ENCODE peak calls at places on chromosomes 6 and 20, in four cellular contexts. C is pancreas, P is brain microvascular endothelial cell, X is WERI-Rb-1. T is an unnamed sample. For H3K27me3, the result is how much of the 10 kb centered on the place peaks cover.

GRCh38 chr6:63560806-63561672 is 11.2 kb upstream of the LOC128125822 start:
- DNase-seq in C (no peak), P (no peak), X (no peak), T (no peak)

GRCh38 chr6:41494212-41495115 is 51.7 kb upstream of the FOXP4 start:
- DNase-seq in C (no peak), P (no peak), X (peak), T (no peak)

GRCh38 chr20:13243826-13244376 is 22.8 kb downstream of the ISM1 start:
- DNase-seq in C (no peak), P (peak), X (no peak), T (no peak)

GRCh38 chr6:145904878-145905277 is 59.3 kb downstream of the SHPRH start:
- DNase-seq in C (peak), P (no peak), X (no peak), T (no peak)

GRCh38 chr6:33075568-33076405 is at the start of gene HLA-DPB1:
- DNase-seq in C (no peak), P (peak), X (no peak), T (no peak)

GRCh38 chr6:17846762-17847161 is 140.0 kb upstream of the NUP153 start:
- DNase-seq in C (no peak), P (no peak), X (no peak), T (no peak)

GRCh38 chr6:106339334-106340029 is 13.9 kb upstream of the ATG5 start:
- DNase-seq in C (peak), P (peak), X (peak), T (peak)

GRCh38 chr20:32945710-32946221 is 58.5 kb downstream of the SUN5 start:
- DNase-seq in C (no peak), P (peak), X (no peak), T (no peak)

GRCh38 chr20:20503788-20504528 is 136.1 kb downstream of the INSM1 start:
- DNase-seq in C (no peak), P (no peak), X (no peak), T (no peak)

GRCh38 chr20:32359633-32360332 is 1.7 kb downstream of the ASXL1 start:
- DNase-seq in C (no peak), P (peak), X (no peak), T (no peak)

GRCh38 chr20:63579017-63579705 is 5.1 kb upstream of the HELZ2 start:
- DNase-seq in C (no peak), P (no peak), X (no peak), T (no peak)

GRCh38 chr20:54794874-54795273 is 319.5 kb downstream of the DOK5 start:
- DNase-seq in C (no peak), P (no peak), X (no peak), T (no peak)

GRCh38 chr6:158938811-158939254 is 61.2 kb downstream of the RSPH3 start:
- DNase-seq in C (no peak), P (peak), X (no peak), T (peak)

GRCh38 chr20:25145131-25145530 is 50.4 kb upstream of the ENTPD6 start:
- DNase-seq in C (no peak), P (no peak), X (no peak), T (no peak)

GRCh38 chr20:31678389-31679356 is 41.0 kb downstream of the COX4I2 start:
- DNase-seq in C (no peak), P (peak), X (peak), T (no peak)

GRCh38 chr6:37366910-37367309 is 13.1 kb downstream of the RNF8 start:
- DNase-seq in C (no peak), P (no peak), X (no peak), T (no peak)

GRCh38 chr20:63942250-63943006 is 13.8 kb downstream of the UCKL1 start:
- DNase-seq in C (no peak), P (no peak), X (peak), T (peak)

GRCh38 chr6:146444195-146444594 is 99.4 kb upstream of the RAB32 start:
- DNase-seq in C (no peak), P (no peak), X (no peak), T (no peak)

GRCh38 chr6:1285589-1286340 is 26.1 kb upstream of the FOXQ1 start:
- DNase-seq in C (no peak), P (peak), X (no peak), T (no peak)

GRCh38 chr6:129184808-129185366 is 301.9 kb downstream of the LAMA2 start:
- DNase-seq in C (no peak), P (no peak), X (no peak), T (no peak)

GRCh38 chr20:63134201-63134612 is 81.7 kb downstream of the YTHDF1 start:
- DNase-seq in C (no peak), P (no peak), X (no peak), T (no peak)

GRCh38 chr20:36760647-36761046 is 12.9 kb downstream of the DSN1 start:
- DNase-seq in C (no peak), P (no peak), X (no peak), T (no peak)

GRCh38 chr6:56963793-56964192 is 8.9 kb downstream of the BEND6 start:
- DNase-seq in C (no peak), P (no peak), X (no peak), T (no peak)

GRCh38 chr6:157649311-157650260 is 173.5 kb upstream of the SNX9 start:
- DNase-seq in C (no peak), P (no peak), X (no peak), T (no peak)

GRCh38 chr6:6665505-6665904 is 77.0 kb downstream of the LY86 start:
- DNase-seq in C (no peak), P (no peak), X (peak), T (no peak)

DNA sequence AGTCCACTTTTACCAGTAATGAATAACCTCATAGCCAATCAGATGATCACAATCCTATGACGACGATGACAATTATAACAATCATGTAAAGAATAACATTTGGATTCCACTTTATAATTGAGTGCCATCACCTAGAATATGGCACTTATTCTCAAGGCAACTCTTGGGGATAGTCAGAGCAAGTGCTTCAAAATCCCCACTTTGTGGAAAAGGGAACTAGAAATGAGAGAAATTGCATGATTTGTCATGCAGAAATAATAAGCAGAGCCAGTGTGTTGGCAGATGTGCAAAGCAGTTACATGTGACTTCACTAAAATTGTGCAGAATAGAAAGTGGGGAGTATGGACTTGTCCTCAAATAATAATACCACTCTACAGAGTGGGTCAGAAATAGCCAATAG is 41.3 kb downstream of the FRK start:
- DNase-seq in C (no peak), P (no peak), X (no peak), T (no peak)
- H3K27ac ChIP-seq in C (no peak), P (no peak), X (no peak), T (no peak)

DNA sequence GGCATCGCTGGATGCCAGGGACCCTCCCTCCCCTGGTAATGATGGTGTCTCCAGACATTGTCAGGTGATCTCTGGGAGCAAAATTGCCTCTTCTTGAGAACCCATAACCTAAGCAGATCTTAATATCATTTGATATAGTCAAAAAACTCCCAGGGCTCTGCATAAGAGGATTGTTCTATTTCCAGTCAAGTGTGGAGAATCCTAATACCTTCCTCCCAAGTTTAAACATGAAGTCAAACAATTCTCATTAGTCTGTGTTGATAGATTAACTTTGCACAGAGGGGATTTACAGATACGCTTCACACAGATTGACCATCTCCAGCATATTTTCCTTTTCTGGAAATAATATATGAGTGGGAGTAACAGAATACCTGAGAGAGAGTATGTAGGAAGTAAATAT is 10.5 kb downstream of the EYA4 start:
- DNase-seq in C (no peak), P (no peak), X (no peak), T (no peak)
- H3K27me3 ChIP-seq in C (under half), P (under half), X (under half), T (under half)

DNA sequence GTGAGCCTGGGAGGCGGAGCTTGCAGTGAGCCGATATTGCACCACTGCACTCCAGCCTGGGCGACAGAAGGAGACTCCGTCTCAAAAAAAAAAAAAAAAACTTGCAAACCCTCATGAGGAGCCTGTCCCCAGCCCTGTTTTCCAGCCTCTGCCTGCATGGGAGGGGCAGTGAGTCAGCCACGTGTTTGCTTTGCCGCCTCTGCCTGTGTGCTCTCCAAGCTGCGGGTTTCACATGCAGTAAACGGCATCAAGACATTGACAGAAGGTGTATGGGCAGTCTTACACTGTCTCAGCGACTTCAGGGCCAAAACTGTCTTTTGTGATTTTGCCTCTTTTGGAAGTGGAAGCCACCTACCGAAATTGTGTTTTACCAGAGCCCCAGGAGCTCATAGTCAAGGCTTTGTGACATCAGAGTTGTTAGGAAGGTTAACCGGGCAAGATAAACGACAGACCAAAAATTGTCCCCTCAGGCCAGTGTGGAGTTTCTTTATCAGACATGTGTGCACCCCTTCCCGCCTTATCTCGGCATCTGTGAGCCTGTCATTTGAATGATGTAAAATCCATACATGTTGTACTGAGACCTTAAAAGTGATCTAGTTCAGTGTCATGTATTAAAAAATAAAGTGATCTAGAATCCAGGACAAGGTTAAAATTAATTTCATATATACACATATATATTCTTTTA is 52.8 kb downstream of the RPP40 start:
- DNase-seq in C (no peak), P (no peak), X (no peak), T (no peak)
- TF ChIP-seq CTCF in C (no peak), P (no peak), X (no peak), T (no peak)

GRCh38 chr6:138036955-138037592 is 70.1 kb downstream of the PERP start:
- DNase-seq in C (no peak), P (no peak), X (no peak), T (no peak)
- H3K27ac ChIP-seq in C (no peak), P (no peak), X (no peak), T (no peak)